ENCODE peak calls at places on chromosomes 12 and 14, in four cellular contexts. P, I, S and F are unnamed samples.

GRCh38 chr12:114238808-114239207 is 167.1 kb downstream of the TBX5 start:
- DNase-seq in S (no peak), I (no peak), P (peak), F (no peak)

GRCh38 chr12:6382371-6382770 is 1.6 kb upstream of the LTBR start:
- DNase-seq in S (no peak), P (no peak), I (no peak), F (no peak)

GRCh38 chr12:56684745-56685369 is 3.2 kb downstream of the PTGES3 start:
- DNase-seq in I (peak), P (no peak), S (no peak), F (no peak)

GRCh38 chr12:110639336-110640178 is 25.6 kb downstream of the TCTN1 start:
- DNase-seq in S (no peak), I (peak), P (peak), F (no peak)

GRCh38 chr12:20211537-20211936 is 156.8 kb upstream of the PDE3A start:
- DNase-seq in I (peak), S (no peak), P (peak), F (peak)

GRCh38 chr12:14668591-14668990 is 27.8 kb downstream of the GUCY2C start:
- DNase-seq in P (no peak), S (no peak), I (no peak), F (no peak)

GRCh38 chr14:77059276-77059934 is 30.9 kb upstream of the IRF2BPL start:
- DNase-seq in S (no peak), I (peak), P (peak), F (no peak)

GRCh38 chr12:117968826-117969659 is at the start of gene KSR2:
- DNase-seq in P (peak), I (no peak), S (peak), F (peak)

GRCh38 chr14:88384653-88385205 is 728 bp upstream of the SPATA7 start:
- DNase-seq in I (peak), P (peak), S (no peak), F (peak)

GRCh38 chr12:133081408-133081806 is 684 bp downstream of the ZNF140 start:
- DNase-seq in P (no peak), I (peak), S (no peak), F (no peak)

GRCh38 chr14:37924622-37925021 is 283.1 kb upstream of the SSTR1 start:
- DNase-seq in P (no peak), I (no peak), S (no peak), F (no peak)

GRCh38 chr12:117981267-117981666 is 12.5 kb upstream of the KSR2 start:
- DNase-seq in S (no peak), P (no peak), I (no peak), F (no peak)

GRCh38 chr14:32821989-32822653 is 116.6 kb upstream of the NPAS3 start:
- DNase-seq in S (no peak), I (no peak), P (no peak), F (no peak)

GRCh38 chr12:2640709-2641108 is 154.1 kb upstream of the FKBP4 start:
- DNase-seq in P (peak), S (no peak), I (peak), F (no peak)

GRCh38 chr12:104183443-104183842 is 32.1 kb upstream of the TXNRD1 start:
- DNase-seq in S (no peak), I (no peak), P (no peak), F (no peak)

GRCh38 chr14:104700747-104701215 is 11.4 kb downstream of the INF2 start:
- DNase-seq in I (no peak), P (no peak), S (no peak), F (no peak)

GRCh38 chr12:118685983-118686607 is 295.2 kb upstream of the SRRM4 start:
- DNase-seq in P (no peak), S (no peak), I (no peak), F (no peak)

GRCh38 chr12:107328442-107329133 is 235.2 kb upstream of the CRY1 start:
- DNase-seq in S (no peak), I (no peak), P (peak), F (no peak)

GRCh38 chr12:69623970-69624369 is 13.3 kb upstream of the LRRC10 start:
- DNase-seq in P (peak), I (no peak), S (no peak), F (no peak)

GRCh38 chr12:129776977-129777667 is 126.7 kb downstream of the TMEM132D start:
- DNase-seq in P (no peak), I (no peak), S (no peak), F (no peak)

GRCh38 chr12:122688291-122688690 is 14.9 kb downstream of the HCAR2 start:
- DNase-seq in P (no peak), S (no peak), I (no peak), F (no peak)

GRCh38 chr12:108712164-108712924 is 19.0 kb downstream of the CORO1C start:
- DNase-seq in S (peak), I (no peak), P (no peak), F (no peak)

GRCh38 chr14:30874999-30875787 is 834 bp downstream of the COCH start:
- DNase-seq in S (peak), I (no peak), P (no peak), F (no peak)

GRCh38 chr12:13203028-13203922 is 6.7 kb downstream of the EMP1 start:
- DNase-seq in S (no peak), P (peak), I (no peak), F (no peak)

GRCh38 chr14:77219591-77219990 is 38.0 kb downstream of the TMEM63C start:
- DNase-seq in P (no peak), I (peak), S (no peak), F (peak)

GRCh38 chr12:39692258-39692853 is 72.8 kb upstream of the ABCD2 start:
- DNase-seq in I (peak), P (peak), S (no peak), F (peak)

GRCh38 chr12:87383705-87384104 is 645.5 kb downstream of the C12orf50 start:
- DNase-seq in I (peak), P (peak), S (no peak), F (no peak)

GRCh38 chr12:93979189-93979588 is 169.2 kb upstream of the PLXNC1 start:
- DNase-seq in P (peak), S (no peak), I (peak), F (no peak)

GRCh38 chr12:52006726-52007157 is at the start of gene TAMALIN:
- DNase-seq in P (peak), I (no peak), S (peak), F (no peak)

GRCh38 chr14:64632056-64632455 is 72.2 kb upstream of the PLEKHG3 start:
- DNase-seq in I (peak), P (no peak), S (no peak), F (no peak)

GRCh38 chr14:102220031-102220430 is 80.3 kb downstream of the WDR20 start:
- DNase-seq in S (peak), P (no peak), I (no peak), F (no peak)

GRCh38 chr12:114935658-114936057 is 251.7 kb upstream of the TBX3 start:
- DNase-seq in S (no peak), P (no peak), I (peak), F (no peak)